ENCODE peak calls at places on chromosomes 4 and X, in seven cellular contexts. Z, U, T, N, C, D and I are unnamed samples.

GRCh38 chr4:172758586-172759340 is 409.8 kb upstream of the GALNT7 start:
- DNase-seq in D (peak), C (no peak), U (no peak), T (peak), Z (no peak), N (peak), I (no peak)

GRCh38 chrX:153714256-153714655 is 9.9 kb downstream of the BCAP31 start:
- DNase-seq in C (no peak), D (no peak), U (no peak), Z (no peak), T (no peak), N (no peak), I (no peak)

GRCh38 chr4:74111990-74112389 is 13.0 kb upstream of the CXCL2 start:
- DNase-seq in U (peak), C (no peak), Z (no peak), T (no peak), N (no peak), D (no peak), I (no peak)

GRCh38 chr4:37873383-37873782 is 17.5 kb upstream of the TBC1D1 start:
- DNase-seq in T (peak), C (no peak), N (no peak), U (no peak), D (no peak), Z (peak), I (no peak)

GRCh38 chr4:151801547-151802516 is 41.0 kb upstream of the GATB start:
- DNase-seq in T (peak), D (no peak), C (peak), U (no peak), Z (peak), N (no peak), I (peak)

GRCh38 chrX:12567857-12568256 is 223.4 kb upstream of the PRPS2 start:
- DNase-seq in C (no peak), T (peak), D (no peak), Z (no peak), U (no peak), N (no peak), I (no peak)

GRCh38 chrX:153611298-153612095 is 12.6 kb upstream of the CCNQ start:
- DNase-seq in D (no peak), N (no peak), C (no peak), U (no peak), T (no peak), Z (no peak), I (no peak)

GRCh38 chr4:40200881-40201797 is 4.3 kb downstream of the RHOH start:
- DNase-seq in N (no peak), Z (no peak), C (no peak), T (peak), U (no peak), D (no peak), I (no peak)

GRCh38 chrX:42755820-42756219 is 22.1 kb downstream of the PPP1R2C start:
- DNase-seq in T (peak), D (peak), Z (no peak), C (no peak), U (no peak), N (peak), I (no peak)

GRCh38 chrX:153662266-153662665 is 11.3 kb downstream of the PNCK start:
- DNase-seq in Z (peak), N (no peak), D (no peak), T (no peak), C (peak), U (no peak), I (no peak)

GRCh38 chr4:98261291-98262271 is at the start of gene RAP1GDS1:
- DNase-seq in D (no peak), T (peak), C (peak), Z (peak), N (peak), U (peak), I (peak)

GRCh38 chrX:70292788-70293187 is 2.9 kb downstream of the KIF4A start:
- DNase-seq in Z (no peak), U (no peak), N (no peak), T (peak), C (no peak), D (no peak), I (no peak)

GRCh38 chrX:49069038-49069437 is 4.8 kb downstream of the PRAF2 start:
- DNase-seq in U (no peak), D (no peak), T (no peak), C (no peak), Z (no peak), N (no peak), I (no peak)

GRCh38 chrX:70262952-70263567 is 3.1 kb upstream of the P2RY4 start:
- DNase-seq in Z (peak), D (no peak), C (peak), U (no peak), T (peak), N (peak), I (peak)

GRCh38 chrX:9122504-9123245 is 88.7 kb upstream of the FAM9B start:
- DNase-seq in C (no peak), N (no peak), Z (no peak), U (no peak), T (peak), D (no peak), I (no peak)

GRCh38 chrX:69156638-69157037 is 8.6 kb downstream of the PJA1 start:
- DNase-seq in N (no peak), T (no peak), Z (no peak), D (no peak), C (no peak), U (no peak), I (no peak)

GRCh38 chr4:153427363-153428071 is 38.6 kb upstream of the TMEM131L start:
- DNase-seq in U (no peak), N (no peak), C (no peak), Z (no peak), D (no peak), T (peak), I (no peak)

GRCh38 chrX:73850124-73851013 is 287.4 kb downstream of the CHIC1 start:
- DNase-seq in N (peak), C (no peak), Z (no peak), D (no peak), U (no peak), T (peak), I (no peak)

GRCh38 chrX:155211208-155211607 is 5.1 kb upstream of the VBP1 start:
- DNase-seq in T (no peak), U (no peak), Z (no peak), N (no peak), C (no peak), D (no peak), I (no peak)

GRCh38 chr4:165209796-165210195 is 2.4 kb downstream of the KLHL2 start:
- DNase-seq in N (no peak), D (no peak), T (peak), U (no peak), Z (no peak), C (no peak), I (no peak)

GRCh38 chr4:103902730-103903129 is 182.9 kb upstream of the TACR3 start:
- DNase-seq in T (no peak), D (no peak), N (no peak), U (no peak), Z (no peak), C (no peak), I (no peak)

GRCh38 chr4:105158837-105159236 is 12.2 kb downstream of the TET2 start:
- DNase-seq in Z (no peak), N (no peak), T (no peak), C (no peak), U (no peak), D (no peak), I (no peak)

GRCh38 chrX:40444798-40445496 is 135.8 kb upstream of the ATP6AP2 start:
- DNase-seq in U (no peak), Z (no peak), C (no peak), D (no peak), N (no peak), T (peak), I (no peak)

GRCh38 chr4:162865102-162865501 is 301.6 kb downstream of the NAF1 start:
- DNase-seq in U (no peak), N (no peak), Z (no peak), C (no peak), D (no peak), T (no peak), I (no peak)

GRCh38 chrX:146208821-146209220 is 391.2 kb downstream of the SLITRK2 start:
- DNase-seq in N (no peak), U (no peak), Z (no peak), C (no peak), T (no peak), D (no peak), I (no peak)

GRCh38 chr4:160319221-160319867 is 1216.5 kb downstream of the RAPGEF2 start:
- DNase-seq in D (no peak), C (no peak), Z (no peak), U (no peak), T (peak), N (peak), I (no peak)

GRCh38 chr4:103996637-103997036 is 276.9 kb upstream of the TACR3 start:
- DNase-seq in D (no peak), T (peak), N (peak), C (no peak), U (no peak), Z (peak), I (no peak)

GRCh38 chr4:11480683-11481082 is 52.0 kb upstream of the HS3ST1 start:
- DNase-seq in Z (no peak), T (peak), N (no peak), C (no peak), D (no peak), U (no peak), I (no peak)

GRCh38 chrX:74865725-74866124 is 59.5 kb downstream of the NEXMIF start:
- DNase-seq in U (no peak), C (no peak), D (no peak), Z (no peak), N (no peak), T (no peak), I (no peak)